ENCODE peak calls at places on chromosomes 13 and 19, in four cellular contexts. J, F, K and N are unnamed samples.

GRCh38 chr19:31272707-31273106 is 76.5 kb downstream of the TSHZ3 start:
- DNase-seq in F (no peak), J (no peak), K (no peak), N (no peak)

GRCh38 chr19:19160489-19161035 is 9.5 kb downstream of the MEF2B start:
- DNase-seq in F (no peak), J (no peak), K (no peak), N (no peak)

GRCh38 chr19:679418-680286 is 3.5 kb downstream of the FSTL3 start:
- DNase-seq in K (peak; percentile 44), F (no peak), J (peak; percentile 86), N (no peak)

GRCh38 chr19:30120860-30121484 is 178.9 kb downstream of the URI1 start:
- DNase-seq in J (no peak), K (no peak), F (no peak), N (no peak)

GRCh38 chr13:110615005-110615321 is 382 bp upstream of the NAXD start:
- DNase-seq in F (no peak), K (no peak), J (no peak), N (no peak)

GRCh38 chr13:65143920-65144319 is 2086.2 kb downstream of the PCDH9 start:
- DNase-seq in F (no peak), K (no peak), J (no peak), N (no peak)

GRCh38 chr19:35090160-35090794 is 25.3 kb upstream of the FXYD3 start:
- DNase-seq in J (peak; percentile 65), F (peak; percentile 81), K (peak; percentile 38), N (no peak)

GRCh38 chr13:99926014-99926731 is 45.4 kb downstream of the ZIC5 start:
- DNase-seq in F (peak; percentile 47), J (no peak), K (no peak), N (no peak)

GRCh38 chr13:26300140-26300539 is 46.2 kb downstream of the CDK8 start:
- DNase-seq in F (no peak), K (no peak), J (no peak), N (no peak)

GRCh38 chr19:44059229-44059628 is 7.4 kb downstream of the ZNF223 start:
- DNase-seq in J (no peak), K (no peak), F (no peak), N (no peak)

GRCh38 chr19:13195678-13196077 is 45.5 kb downstream of the IER2 start:
- DNase-seq in K (no peak), J (no peak), F (peak; percentile 49), N (peak; percentile 38)

GRCh38 chr13:105928048-105928447 is 607.4 kb downstream of the EFNB2 start:
- DNase-seq in J (no peak), K (no peak), F (no peak), N (no peak)

GRCh38 chr13:39575641-39576238 is 27.3 kb downstream of the LHFPL6 start:
- DNase-seq in J (no peak), F (no peak), K (no peak), N (no peak)

GRCh38 chr13:109610517-109610916 is 175.9 kb downstream of the IRS2 start:
- DNase-seq in F (peak; percentile 3), J (peak; percentile 23), K (no peak), N (no peak)

GRCh38 chr19:51552996-51553725 is 17.9 kb upstream of the ZNF175 start:
- DNase-seq in J (peak; percentile 31), F (peak; percentile 67), K (peak; percentile 7), N (peak; percentile 14)

GRCh38 chr19:44548736-44549135 is 19.3 kb upstream of the CEACAM20 start:
- DNase-seq in J (no peak), F (no peak), K (no peak), N (no peak)

GRCh38 chr13:60260440-60260839 is 96.7 kb upstream of the DIAPH3 start:
- DNase-seq in J (no peak), F (peak; percentile 8), K (no peak), N (no peak)

GRCh38 chr19:8085606-8086464 is 33.3 kb downstream of the CCL25 start:
- DNase-seq in K (no peak), J (no peak), F (no peak), N (no peak)

GRCh38 chr19:6577410-6578125 is 13.4 kb downstream of the CD70 start:
- DNase-seq in F (no peak), K (no peak), J (no peak), N (no peak)

GRCh38 chr13:113856716-113857065 is 7.2 kb downstream of the GAS6 start:
- DNase-seq in F (no peak), J (no peak), K (no peak), N (no peak)

GRCh38 chr19:3751236-3751635 is 10.3 kb downstream of the APBA3 start:
- DNase-seq in J (no peak), K (no peak), F (no peak), N (no peak)

GRCh38 chr13:54305377-54305776 is 1276.8 kb downstream of the OLFM4 start:
- DNase-seq in K (no peak), F (no peak), J (no peak), N (no peak)

GRCh38 chr19:42386974-42387707 is 3.0 kb downstream of the CNFN start:
- DNase-seq in J (no peak), K (no peak), F (peak; percentile 86), N (peak; percentile 49)

GRCh38 chr19:51771369-51771768 is 10.4 kb downstream of the FPR2 start:
- DNase-seq in K (no peak), F (no peak), J (peak; percentile 30), N (no peak)

GRCh38 chr19:45768644-45769053 is 403 bp downstream of the SIX5 start:
- DNase-seq in F (no peak), K (no peak), J (no peak), N (no peak)

GRCh38 chr19:51093066-51093465 is 10.4 kb upstream of the KLK14 start:
- DNase-seq in J (no peak), F (no peak), K (no peak), N (no peak)

GRCh38 chr19:3623716-3624115 is 2.9 kb downstream of the CACTIN start:
- DNase-seq in J (no peak), F (no peak), K (no peak), N (no peak)

GRCh38 chr19:35436477-35437141 is 11.4 kb upstream of the FFAR2 start:
- DNase-seq in J (peak; percentile 46), K (no peak), F (no peak), N (no peak)

GRCh38 chr13:73061478-73062275 is 2.9 kb downstream of the KLF5 start:
- DNase-seq in J (no peak), K (no peak), F (no peak), N (no peak)

GRCh38 chr19:33389574-33390119 is 16.1 kb downstream of the CEBPG start:
- DNase-seq in J (peak; percentile 14), F (no peak), K (no peak), N (no peak)

GRCh38 chr19:13731147-13731964 is 33.0 kb upstream of the MRI1 start:
- DNase-seq in J (peak; percentile 95), F (peak; percentile 99), K (peak; percentile 92), N (peak; percentile 92)

GRCh38 chr19:14536926-14537692 is 7.7 kb downstream of the TECR start:
- DNase-seq in J (peak; percentile 81), F (peak; percentile 84), K (no peak), N (no peak)

GRCh38 chr19:34487651-34488051 is 6.1 kb downstream of the WTIP start:
- DNase-seq in K (no peak), F (no peak), J (no peak), N (no peak)

GRCh38 chr19:18473003-18473705 is 35.2 kb upstream of the ISYNA1 start:
- DNase-seq in K (no peak), J (no peak), F (no peak), N (no peak)

GRCh38 chr13:28744091-28744536 is 25.3 kb upstream of the SLC46A3 start:
- DNase-seq in J (no peak), F (no peak), K (no peak), N (no peak)

GRCh38 chr19:18093439-18094161 is 4.0 kb upstream of the MAST3 start:
- DNase-seq in J (no peak), F (peak; percentile 56), K (no peak), N (no peak)

GRCh38 chr13:108176685-108177274 is 38.6 kb downstream of the LIG4 start:
- DNase-seq in F (peak; percentile 7), K (no peak), J (no peak), N (peak; percentile 22)